ENCODE peak calls at places on chromosomes 2 and 18, in nine cellular contexts. O is heart left ventricle, I is HCT116, U is Peyer's patch, S is H54, W is esophagus squamous epithelium, G is A549, C is spleen, R is GM12878. D is an unnamed sample.

GRCh38 chr2:11796190-11797171 is 50.0 kb downstream of the LPIN1 start:
- DNase-seq in O (no peak), W (no peak), R (no peak), C (no peak), I (no peak), G (no peak), U (no peak), S (no peak), D (no peak)

GRCh38 chr18:36302676-36303075 is 5.2 kb downstream of the FHOD3 start:
- DNase-seq in U (no peak), G (no peak), C (no peak), I (no peak), O (no peak), S (no peak), R (no peak), W (no peak), D (no peak)

GRCh38 chr18:35256947-35257346 is 16.1 kb downstream of the ZNF397 start:
- DNase-seq in W (no peak), S (no peak), C (no peak), G (no peak), O (no peak), U (no peak), I (no peak), R (no peak), D (no peak)

GRCh38 chr18:22556271-22556990 is 138.7 kb upstream of the CTAGE1 start:
- DNase-seq in C (no peak), W (no peak), U (no peak), O (peak; percentile 92), I (no peak), R (no peak), S (no peak), G (no peak), D (peak; percentile 63)

GRCh38 chr2:195613922-195614321 is 43.1 kb upstream of the SLC39A10 start:
- DNase-seq in U (no peak), W (no peak), S (peak; percentile 16), C (no peak), R (no peak), G (peak; percentile 47), I (no peak), O (no peak), D (no peak)

GRCh38 chr2:241064008-241064801 is 37.9 kb downstream of the MTERF4 start:
- DNase-seq in O (no peak), G (peak; percentile 21), U (peak; percentile 65), I (peak; percentile 19), C (peak; percentile 83), S (peak; percentile 53), R (no peak), W (no peak), D (peak; percentile 26)

GRCh38 chr18:34723143-34723542 is 13.0 kb downstream of the DTNA start:
- DNase-seq in W (no peak), G (no peak), I (no peak), R (no peak), C (no peak), O (no peak), S (no peak), U (no peak), D (no peak)

GRCh38 chr2:56713161-56713676 is 529.4 kb downstream of the CCDC85A start:
- DNase-seq in S (no peak), G (no peak), I (no peak), W (no peak), U (no peak), C (no peak), R (no peak), O (no peak), D (no peak)

GRCh38 chr2:220120004-220120403 is 492.6 kb downstream of the SLC4A3 start:
- DNase-seq in O (no peak), G (no peak), U (no peak), C (no peak), S (no peak), R (no peak), W (no peak), I (no peak), D (no peak)

GRCh38 chr2:124325667-124326425 is 300.8 kb downstream of the CNTNAP5 start:
- DNase-seq in I (no peak), C (no peak), R (no peak), O (no peak), G (no peak), S (no peak), W (no peak), U (no peak), D (no peak)

GRCh38 chr18:60017371-60017770 is 117.6 kb downstream of the PMAIP1 start:
- DNase-seq in U (no peak), O (no peak), C (no peak), R (no peak), I (no peak), S (no peak), G (no peak), W (no peak), D (no peak)

GRCh38 chr2:230896346-230897115 is 28.5 kb downstream of the GPR55 start:
- DNase-seq in C (peak; percentile 61), O (no peak), S (no peak), U (no peak), W (no peak), R (no peak), I (no peak), G (no peak), D (no peak)

GRCh38 chr2:69195706-69196105 is 182.7 kb downstream of the ANTXR1 start:
- DNase-seq in O (no peak), W (no peak), R (no peak), G (no peak), S (no peak), U (no peak), I (no peak), C (no peak), D (no peak)

GRCh38 chr2:85539361-85540130 is 578 bp downstream of the MAT2A start:
- DNase-seq in R (peak; percentile 36), W (peak; percentile 36), I (no peak), C (peak; percentile 94), G (peak; percentile 40), S (no peak), O (peak; percentile 83), U (peak; percentile 80), D (peak; percentile 75)

GRCh38 chr2:85540131-85540587 is 1.2 kb downstream of the MAT2A start:
- DNase-seq in S (no peak), O (no peak), U (no peak), I (no peak), R (no peak), G (no peak), C (no peak), W (no peak), D (no peak)

GRCh38 chr2:85536479-85536878 is 2.5 kb upstream of the MAT2A start:
- DNase-seq in S (no peak), C (no peak), I (no peak), W (no peak), O (no peak), G (no peak), R (no peak), U (no peak), D (no peak)

GRCh38 chr2:85537600-85538506 is 1.1 kb upstream of the MAT2A start:
- DNase-seq in G (peak; percentile 37), W (no peak), U (peak; percentile 80), C (peak; percentile 88), O (peak; percentile 64), R (no peak), I (no peak), S (no peak), D (peak; percentile 73)

GRCh38 chr2:85538507-85539360 is at the start of gene MAT2A:
- DNase-seq in I (peak; percentile 89), C (peak; percentile 98), S (peak; percentile 69), G (peak; percentile 74), O (peak; percentile 96), U (peak; percentile 96), R (peak; percentile 56), W (peak; percentile 44), D (peak; percentile 98)
- TF ChIP-seq POLR2A in I (peak; percentile 99), C (peak; percentile 98), S (peak; percentile 100), G (peak; percentile 100), O (no peak), U (peak; percentile 100), R (peak; percentile 82), W (peak; percentile 100), D (peak; percentile 99)

GRCh38 chr2:236574424-236575145 is 5.0 kb downstream of the ACKR3 start:
- DNase-seq in O (no peak), G (no peak), W (no peak), R (no peak), U (no peak), S (no peak), C (no peak), I (no peak), D (no peak)
- TF ChIP-seq POLR2A in O (no peak), G (no peak), W (no peak), R (no peak), U (no peak), S (no peak), C (no peak), I (no peak), D (no peak)

DNA sequence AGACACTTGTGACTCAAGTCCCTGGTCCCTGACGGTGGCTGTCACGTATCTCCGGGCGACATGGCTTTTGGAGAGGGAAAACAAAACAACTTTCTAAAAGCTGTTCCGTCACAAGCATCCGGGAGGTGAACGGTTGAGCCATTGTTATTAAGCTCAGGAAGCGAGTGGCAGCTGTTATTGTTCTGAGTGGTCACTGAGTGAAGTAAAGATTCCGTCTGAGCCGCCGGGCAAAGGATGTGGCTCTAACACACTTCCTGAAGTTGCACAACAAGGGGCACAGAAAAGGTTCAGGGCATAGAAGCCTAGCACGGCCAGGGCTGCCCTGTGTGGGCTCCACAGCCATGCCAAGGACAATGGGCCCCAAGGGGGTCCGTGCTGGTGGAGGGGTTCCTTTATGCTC is 24.3 kb downstream of the INPP5D start:
- DNase-seq in S (no peak), R (peak; percentile 78), G (no peak), O (peak; percentile 70), I (no peak), C (peak; percentile 91), U (peak; percentile 42), W (no peak), D (no peak)
- TF ChIP-seq POLR2A in S (no peak), R (peak; percentile 51), G (no peak), O (no peak), I (no peak), C (no peak), U (no peak), W (peak; percentile 41), D (no peak)

GRCh38 chr2:172155752-172156151 is 53.1 kb upstream of the DLX2 start:
- DNase-seq in O (no peak), R (no peak), W (no peak), S (no peak), C (no peak), G (no peak), U (no peak), I (no peak), D (no peak)

GRCh38 chr2:172162225-172162733 is 59.6 kb upstream of the DLX2 start:
- DNase-seq in C (no peak), R (no peak), I (no peak), S (no peak), W (no peak), G (no peak), U (no peak), O (no peak), D (no peak)

GRCh38 chr2:172162739-172163336 is 60.1 kb upstream of the DLX2 start:
- DNase-seq in C (no peak), G (no peak), W (no peak), I (no peak), U (no peak), O (no peak), S (no peak), R (no peak), D (no peak)

DNA sequence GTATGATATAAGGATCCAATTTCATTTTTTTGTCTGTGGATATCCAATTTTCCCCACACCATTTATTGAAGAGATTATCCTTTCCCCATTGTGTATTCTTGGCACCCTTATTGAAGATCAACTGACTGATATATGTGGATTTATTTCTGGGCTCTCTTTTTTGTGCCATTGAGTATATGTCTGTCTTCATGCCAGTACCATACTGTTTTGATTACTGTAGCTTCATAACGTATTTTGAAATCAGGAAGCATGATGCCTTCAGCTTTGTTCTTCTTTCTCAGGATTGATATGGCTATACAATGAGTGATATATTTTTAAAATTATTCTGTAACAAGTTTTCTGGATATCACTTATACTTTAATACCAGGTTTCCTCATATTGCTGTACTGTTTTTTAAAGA is 58.1 kb upstream of the DLX2 start:
- DNase-seq in W (no peak), O (no peak), U (no peak), R (no peak), G (no peak), I (no peak), C (no peak), S (no peak), D (no peak)
- TF ChIP-seq POLR2A in W (no peak), O (no peak), U (no peak), R (no peak), G (no peak), I (no peak), C (no peak), S (no peak), D (no peak)